ENCODE peak calls at places on chromosomes 7 and 10, in five cellular contexts. T is mammary epithelial cell, Y is anterior cingulate cortex, S is epithelial cell of esophagus, I is AG09319. Z is an unnamed sample.

GRCh38 chr10:22712959-22713852 is 1.2 kb downstream of the PIP4K2A start:
- DNase-seq in T (peak), Y (no peak), S (no peak), I (no peak), Z (no peak)

GRCh38 chr7:106980358-106980685 is 64.2 kb upstream of the PRKAR2B start:
- DNase-seq in T (no peak), Y (no peak), S (no peak), I (no peak), Z (no peak)

GRCh38 chr7:131173148-131173890 is 154.4 kb upstream of the MKLN1 start:
- DNase-seq in T (no peak), Y (no peak), S (peak), I (no peak), Z (no peak)

GRCh38 chr10:24054421-24054820 is 154.5 kb upstream of the KIAA1217 start:
- DNase-seq in T (peak), Y (no peak), S (peak), I (no peak), Z (no peak)

GRCh38 chr7:68187549-68187948 is 1190.9 kb downstream of the TYW1 start:
- DNase-seq in T (no peak), Y (no peak), S (no peak), I (no peak), Z (no peak)

GRCh38 chr7:76230214-76230613 is 28.5 kb downstream of the SRRM3 start:
- DNase-seq in T (no peak), Y (no peak), S (no peak), I (no peak), Z (no peak)

GRCh38 chr10:14477408-14477710 is 146.6 kb upstream of the FRMD4A start:
- DNase-seq in T (no peak), Y (no peak), S (no peak), I (peak), Z (peak)

GRCh38 chr10:19788902-19789301 is 27.3 kb upstream of the PLXDC2 start:
- DNase-seq in T (no peak), Y (no peak), S (no peak), I (no peak), Z (no peak)

GRCh38 chr10:96642973-96643372 is 56.2 kb upstream of the TM9SF3 start:
- DNase-seq in T (no peak), Y (peak), S (peak), I (no peak), Z (no peak)

GRCh38 chr7:116505278-116505677 is 5.7 kb downstream of the CAV2 start:
- DNase-seq in T (no peak), Y (no peak), S (no peak), I (no peak), Z (no peak)

GRCh38 chr10:106973301-106973700 is 191.2 kb downstream of the SORCS1 start:
- DNase-seq in T (no peak), Y (no peak), S (no peak), I (no peak), Z (no peak)

GRCh38 chr10:58240531-58240930 is 27.2 kb downstream of the IPMK start:
- DNase-seq in T (no peak), Y (no peak), S (peak), I (no peak), Z (no peak)

Z was measured in GM04504.